ENCODE peak calls at places on chromosomes 16 and 17, in five cellular contexts. O is transverse colon; R is Jurkat, Clone E6-1; P is AG09309; J is cardiac muscle cell. W is an unnamed sample.

GRCh38 chr16:75096730-75097129 is 19.9 kb downstream of the LDHD start:
- DNase-seq in O (peak; percentile 44), R (no peak), P (no peak), J (no peak), W (no peak)

GRCh38 chr16:4337540-4338088 is 13.5 kb downstream of the PAM16 start:
- DNase-seq in O (no peak), R (no peak), P (no peak), J (no peak), W (no peak)

GRCh38 chr17:43846963-43847369 is at the start of gene CD300LG:
- DNase-seq in O (no peak), R (no peak), P (no peak), J (no peak), W (no peak)

GRCh38 chr16:71883193-71883848 is 661 bp downstream of the ZNF821 start:
- DNase-seq in O (peak; percentile 61), R (no peak), P (no peak), J (peak; percentile 11), W (no peak)

GRCh38 chr17:77959216-77959925 is 868 bp downstream of the TNRC6C start:
- DNase-seq in O (peak; percentile 21), R (peak; percentile 44), P (no peak), J (peak; percentile 17), W (no peak)

GRCh38 chr17:61384384-61385090 is 15.1 kb upstream of the TBX2 start:
- DNase-seq in O (no peak), R (no peak), P (no peak), J (no peak), W (no peak)

GRCh38 chr16:67562526-67562917 is at the start of gene CTCF:
- DNase-seq in O (peak; percentile 88), R (peak; percentile 67), P (no peak), J (peak; percentile 90), W (peak; percentile 36)

GRCh38 chr16:67445913-67446907 is 15.3 kb downstream of the HSD11B2 start:
- DNase-seq in O (peak; percentile 73), R (no peak), P (no peak), J (peak; percentile 80), W (no peak)

GRCh38 chr17:40103742-40104095 is 3.3 kb upstream of the NR1D1 start:
- DNase-seq in O (no peak), R (no peak), P (no peak), J (no peak), W (no peak)

GRCh38 chr17:62819511-62820221 is 11.6 kb upstream of the MARCHF10 start:
- DNase-seq in O (peak; percentile 21), R (no peak), P (peak; percentile 90), J (peak; percentile 97), W (peak; percentile 89)
- H3K4me3 ChIP-seq in O (no peak overlapping the region), R (no peak overlapping the region), P (peak overlapping the region; percentile 14), J (no peak overlapping the region), W (peak overlapping the region; percentile 10)

GRCh38 chr16:1917665-1918111 is 527 bp downstream of the HS3ST6 start:
- DNase-seq in O (no peak), R (no peak), P (no peak), J (no peak), W (no peak)

GRCh38 chr16:1919680-1919998 is 1.4 kb upstream of the HS3ST6 start:
- DNase-seq in O (no peak), R (no peak), P (no peak), J (no peak), W (no peak)

GRCh38 chr16:1917056-1917664 is 1.1 kb downstream of the HS3ST6 start:
- DNase-seq in O (no peak), R (no peak), P (no peak), J (no peak), W (no peak)

GRCh38 chr16:1918890-1919679 is 870 bp upstream of the HS3ST6 start:
- DNase-seq in O (no peak), R (no peak), P (no peak), J (no peak), W (no peak)

DNA sequence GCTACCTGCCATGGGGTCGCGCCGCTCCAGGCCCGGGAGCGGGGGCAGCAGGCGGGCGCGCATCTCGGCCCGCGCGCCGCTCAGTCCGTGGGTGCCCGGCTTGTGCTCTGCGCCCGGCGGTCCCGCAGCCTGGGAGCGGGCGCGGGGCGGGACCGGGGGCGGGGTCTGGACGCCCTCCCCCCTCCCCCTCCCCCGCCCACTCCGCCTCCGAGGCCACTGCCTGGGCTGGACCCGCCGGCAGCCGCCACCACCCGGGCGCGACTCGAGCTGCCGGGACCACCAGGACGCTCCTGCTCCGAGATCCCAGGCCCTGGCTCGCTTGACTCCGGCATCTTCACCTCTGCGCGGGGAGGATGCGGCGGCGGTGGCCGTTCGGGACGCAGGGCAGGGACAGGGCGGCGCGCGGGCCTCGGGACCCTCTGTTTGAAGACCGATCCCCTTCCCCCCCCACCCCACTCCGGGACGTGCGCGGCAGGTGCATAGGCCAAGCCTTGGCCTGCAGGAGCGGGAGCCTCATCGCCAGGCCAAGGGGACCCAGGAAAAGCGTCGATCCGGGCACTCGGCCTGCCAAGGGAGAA is at the start of gene HS3ST6:
- DNase-seq in O (no peak), R (no peak), P (no peak), J (no peak), W (no peak)
- H3K4me3 ChIP-seq in O (peak within 1 kb of the TSS; percentile 14), R (no peak within 1 kb of the TSS), P (no peak within 1 kb of the TSS), J (peak within 1 kb of the TSS; percentile 16), W (peak within 1 kb of the TSS; percentile 35)

GRCh38 chr17:79741751-79742588 is 11.2 kb downstream of the ENPP7 start:
- DNase-seq in O (peak; percentile 75), R (peak; percentile 22), P (no peak), J (peak; percentile 54), W (no peak)
- H3K4me3 ChIP-seq in O (no peak overlapping the region), R (no peak overlapping the region), P (no peak overlapping the region), J (peak overlapping the region; percentile 17), W (no peak overlapping the region)

GRCh38 chr16:10514369-10515055 is 65.9 kb downstream of the EMP2 start:
- DNase-seq in O (peak; percentile 37), R (peak; percentile 35), P (peak; percentile 51), J (peak; percentile 84), W (no peak)
- H3K4me3 ChIP-seq in O (no peak overlapping the region), R (no peak overlapping the region), P (no peak overlapping the region), J (no peak overlapping the region), W (no peak overlapping the region)

DNA sequence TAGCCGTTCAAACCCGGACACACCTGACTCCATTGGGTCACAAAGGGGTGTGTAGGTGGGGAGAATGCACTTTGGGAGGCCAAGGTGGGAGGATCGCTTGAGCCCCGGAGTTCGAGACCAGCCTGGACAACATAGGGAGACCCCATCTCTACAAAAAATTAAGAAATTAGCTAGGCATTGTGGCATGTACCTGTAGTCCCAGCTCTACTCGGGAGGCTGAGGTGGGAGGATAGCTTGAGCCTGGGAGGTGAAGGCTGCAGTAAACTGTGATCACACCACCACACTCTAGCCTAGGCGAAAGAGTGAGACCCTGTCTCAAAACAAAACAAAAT is 942 bp upstream of the PHOSPHO1 start:
- DNase-seq in O (no peak), R (no peak), P (no peak), J (no peak), W (no peak)
- H3K4me3 ChIP-seq in O (no peak overlapping the region), R (no peak overlapping the region), P (no peak overlapping the region), J (no peak overlapping the region), W (no peak overlapping the region)

GRCh38 chr17:56809106-56809819 is 24.5 kb downstream of the C17orf67 start:
- DNase-seq in O (no peak), R (no peak), P (no peak), J (no peak), W (no peak)

GRCh38 chr17:56810846-56811775 is 22.6 kb downstream of the C17orf67 start:
- DNase-seq in O (no peak), R (no peak), P (no peak), J (no peak), W (no peak)

GRCh38 chr17:56810286-56810781 is 23.4 kb downstream of the C17orf67 start:
- DNase-seq in O (no peak), R (no peak), P (no peak), J (no peak), W (no peak)

GRCh38 chr17:56808503-56808902 is 25.2 kb downstream of the C17orf67 start:
- DNase-seq in O (no peak), R (no peak), P (no peak), J (no peak), W (no peak)

GRCh38 chr17:56809820-56810179 is 23.9 kb downstream of the C17orf67 start:
- DNase-seq in O (no peak), R (no peak), P (no peak), J (no peak), W (no peak)
- H3K4me3 ChIP-seq in O (no peak overlapping the region), R (no peak overlapping the region), P (no peak overlapping the region), J (no peak overlapping the region), W (no peak overlapping the region)

GRCh38 chr17:82271401-82271800 is 2.1 kb downstream of the CSNK1D start:
- DNase-seq in O (no peak), R (no peak), P (no peak), J (no peak), W (no peak)
- H3K4me3 ChIP-seq in O (no peak overlapping the region), R (no peak overlapping the region), P (no peak overlapping the region), J (peak overlapping the region; percentile 92), W (no peak overlapping the region)

DNA sequence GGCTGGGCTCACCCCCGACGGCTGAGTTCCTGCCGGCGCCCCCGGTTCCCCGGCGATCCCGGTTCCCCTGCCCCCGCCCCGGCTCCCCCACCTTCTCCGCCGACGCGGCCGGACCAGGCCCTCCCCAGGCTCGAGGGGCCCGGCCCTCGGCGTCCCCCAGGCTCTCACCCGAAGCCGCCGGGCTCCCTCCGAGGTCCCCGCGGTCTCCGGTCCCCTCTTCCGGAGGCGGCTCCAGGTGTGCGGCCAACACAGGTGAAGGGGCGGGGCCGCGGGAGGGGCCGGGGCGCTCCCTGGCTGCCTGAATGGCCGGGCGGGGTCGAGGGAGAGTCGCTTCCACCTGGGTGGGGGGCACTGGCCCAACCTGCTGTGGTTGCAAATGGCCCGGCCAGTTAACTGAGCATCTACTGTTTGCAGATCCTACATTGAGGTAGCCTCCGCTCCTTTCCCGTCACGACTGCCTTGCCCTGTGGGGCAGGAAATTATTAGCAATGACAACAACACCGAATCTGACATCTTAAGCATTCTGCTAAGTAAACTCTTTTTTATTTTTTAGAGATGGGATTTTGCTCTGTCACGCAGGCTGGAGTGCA is at the start of gene BICDL2:
- DNase-seq in O (peak; percentile 87), R (no peak), P (no peak), J (no peak), W (no peak)
- H3K4me3 ChIP-seq in O (peak within 1 kb of the TSS; percentile 60), R (no peak within 1 kb of the TSS), P (no peak within 1 kb of the TSS), J (no peak within 1 kb of the TSS), W (no peak within 1 kb of the TSS)